ENCODE peak calls at places on chromosomes 4 and X, in eight cellular contexts. I is neuronal stem cell, Y is H1, Q is SK-N-SH, G is mammary epithelial cell, D is GM12878, U is fibroblast of lung, O is adipocyte. A is an unnamed sample. For H3K4me1, the result is how much of the 10 kb centered on the place peaks cover.

GRCh38 chr4:6125103-6125651 is 75.2 kb downstream of the JAKMIP1 start:
- DNase-seq in I (no peak), Y (no peak), Q (no peak), G (no peak), D (no peak), U (no peak), O (no peak), A (no peak)

GRCh38 chr4:123526511-123526910 is 129.9 kb downstream of the SPRY1 start:
- DNase-seq in I (no peak), Y (no peak), Q (no peak), G (no peak), D (no peak), U (no peak), O (no peak), A (no peak)

GRCh38 chr4:122914292-122914904 is 8.0 kb downstream of the NUDT6 start:
- DNase-seq in I (no peak), Y (no peak), Q (peak), G (peak), D (peak), U (peak), O (peak), A (no peak)

GRCh38 chrX:44058339-44058738 is 85.1 kb upstream of the NDP start:
- DNase-seq in I (no peak), Y (no peak), Q (no peak), G (no peak), D (no peak), U (no peak), O (no peak), A (no peak)

GRCh38 chrX:154046262-154046771 is 26.6 kb upstream of the IRAK1 start:
- DNase-seq in I (no peak), Y (no peak), Q (no peak), G (no peak), D (no peak), U (peak), O (peak), A (no peak)

GRCh38 chr4:189177130-189177529 is 763.5 kb upstream of the FRG1 start:
- DNase-seq in I (no peak), Y (no peak), Q (no peak), G (peak), D (no peak), U (no peak), O (no peak), A (no peak)

GRCh38 chr4:108359936-108360681 is 191.4 kb upstream of the LEF1 start:
- DNase-seq in I (no peak), Y (no peak), Q (no peak), G (no peak), D (no peak), U (no peak), O (no peak), A (no peak)

GRCh38 chr4:145840162-145840768 is 98.4 kb downstream of the ZNF827 start:
- DNase-seq in I (no peak), Y (no peak), Q (peak), G (peak), D (peak), U (peak), O (peak), A (no peak)

GRCh38 chr4:78610546-78611214 is 59.1 kb downstream of the ANXA3 start:
- DNase-seq in I (no peak), Y (no peak), Q (no peak), G (no peak), D (no peak), U (peak), O (peak), A (no peak)

GRCh38 chr4:140757220-140757607 is 1.0 kb upstream of the TBC1D9 start:
- DNase-seq in I (no peak), Y (no peak), Q (peak), G (no peak), D (no peak), U (no peak), O (peak), A (no peak)
- H3K9ac ChIP-seq in I (no peak), Y (no peak), Q (peak), G (peak), D (no peak), U (no peak), O (peak), A (no peak)

GRCh38 chr4:93359609-93360008 is 468.9 kb upstream of the ATOH1 start:
- DNase-seq in I (no peak), Y (no peak), Q (no peak), G (no peak), D (no peak), U (no peak), O (no peak), A (no peak)
- H3K4me3 ChIP-seq in I (no peak), Y (no peak), Q (no peak), G (no peak), D (no peak), U (no peak), O (no peak), A (no peak)

DNA sequence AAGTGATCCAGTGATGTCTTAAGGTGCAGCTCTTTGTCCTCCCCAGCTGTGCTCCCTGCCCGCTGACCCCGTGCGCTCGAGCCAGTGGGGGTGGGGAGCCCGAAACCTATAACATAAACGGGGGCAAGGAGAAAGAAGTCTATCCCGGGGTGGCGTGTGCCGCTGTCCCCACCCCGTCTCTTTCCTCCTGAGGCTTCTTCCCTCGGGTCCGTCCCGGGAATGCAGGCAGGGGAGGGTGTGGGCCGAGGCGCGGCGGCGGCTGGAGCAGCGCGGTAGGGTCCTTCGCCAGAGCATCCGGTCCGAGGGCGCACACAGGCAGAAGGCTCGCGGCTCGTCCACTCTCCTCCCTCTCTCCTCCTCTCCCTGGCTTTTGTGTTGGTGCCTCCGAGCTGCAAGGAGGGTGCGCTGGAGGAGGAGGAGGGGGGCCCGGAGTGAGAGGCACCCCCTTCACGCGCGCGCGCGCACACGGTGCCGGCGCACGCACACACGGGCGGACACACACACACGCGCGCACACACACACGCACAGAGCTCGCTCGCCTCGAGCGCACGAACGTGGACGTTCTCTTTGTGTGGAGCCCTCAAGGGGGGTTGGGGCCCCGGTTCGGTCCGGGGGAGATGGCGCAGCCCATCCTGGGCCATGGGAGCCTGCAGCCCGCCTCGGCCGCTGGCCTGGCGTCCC is at the start of gene RAB33A:
- DNase-seq in I (no peak), Y (peak), Q (peak), G (no peak), D (no peak), U (peak), O (peak), A (no peak)
- H3K4me1 ChIP-seq in I (under half), Y (under half), Q (under half), G (under half), D (under half), U (under half), O (under half), A (under half)

GRCh38 chrX:40063555-40063954 is 34.2 kb downstream of the BCOR start:
- DNase-seq in I (no peak), Y (no peak), Q (no peak), G (no peak), D (no peak), U (no peak), O (no peak), A (no peak)

GRCh38 chrX:40064055-40064597 is 33.6 kb downstream of the BCOR start:
- DNase-seq in I (no peak), Y (no peak), Q (peak), G (no peak), D (no peak), U (no peak), O (no peak), A (no peak)

GRCh38 chrX:40068048-40068447 is 29.7 kb downstream of the BCOR start:
- DNase-seq in I (no peak), Y (no peak), Q (no peak), G (peak), D (no peak), U (peak), O (no peak), A (no peak)

GRCh38 chrX:40066700-40067099 is 31.1 kb downstream of the BCOR start:
- DNase-seq in I (no peak), Y (no peak), Q (no peak), G (no peak), D (no peak), U (no peak), O (no peak), A (no peak)

DNA sequence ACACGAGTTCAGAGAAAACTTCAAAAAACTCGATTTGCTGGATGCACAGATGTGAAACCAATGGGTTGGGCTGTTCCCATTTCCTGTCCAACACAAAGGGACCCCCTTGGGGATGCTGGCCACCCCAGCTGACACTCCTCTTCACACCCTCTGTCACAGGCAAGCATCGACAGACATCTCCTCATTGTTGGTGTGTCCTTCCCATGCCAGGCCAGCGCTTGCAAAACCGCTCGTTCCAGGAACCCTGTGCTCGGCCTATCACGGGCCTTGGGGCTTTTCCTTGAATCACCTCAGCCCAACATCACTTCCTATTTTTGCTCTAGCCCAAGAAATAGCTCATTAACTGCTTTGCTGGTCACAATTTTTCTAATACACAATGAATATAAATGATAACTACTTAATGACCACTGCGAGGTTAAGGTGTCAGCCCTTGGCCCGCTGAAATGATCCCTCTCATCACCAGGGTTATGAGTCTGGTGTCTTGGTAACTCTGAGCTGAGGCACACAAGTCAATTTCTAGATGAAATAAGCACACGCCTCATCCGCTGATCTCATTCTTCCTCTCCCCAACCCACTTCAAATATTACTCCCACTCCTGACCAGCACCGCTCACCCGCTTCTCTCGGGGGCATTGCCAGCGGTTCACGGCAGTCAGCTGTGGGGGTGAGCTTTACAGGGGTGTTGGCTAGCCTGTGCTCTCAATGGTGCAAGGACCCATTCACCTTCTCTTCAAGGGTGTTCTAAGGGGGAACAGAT is 32.3 kb downstream of the BCOR start:
- DNase-seq in I (no peak), Y (no peak), Q (no peak), G (no peak), D (no peak), U (no peak), O (no peak), A (no peak)
- H3K9ac ChIP-seq in I (no peak), Y (no peak), Q (no peak), G (no peak), D (no peak), U (no peak), O (no peak), A (no peak)

GRCh38 chrX:70480660-70481018 is 36.0 kb downstream of the DLG3 start:
- DNase-seq in I (no peak), Y (no peak), Q (no peak), G (no peak), D (no peak), U (no peak), O (peak), A (no peak)

GRCh38 chrX:70478521-70478920 is 33.9 kb downstream of the DLG3 start:
- DNase-seq in I (no peak), Y (no peak), Q (no peak), G (no peak), D (no peak), U (peak), O (no peak), A (no peak)

GRCh38 chrX:70481424-70481823 is 36.8 kb downstream of the DLG3 start:
- DNase-seq in I (no peak), Y (no peak), Q (no peak), G (no peak), D (no peak), U (no peak), O (peak), A (no peak)

GRCh38 chrX:70479197-70479969 is 34.7 kb downstream of the DLG3 start:
- DNase-seq in I (no peak), Y (no peak), Q (no peak), G (peak), D (no peak), U (peak), O (peak), A (no peak)

DNA sequence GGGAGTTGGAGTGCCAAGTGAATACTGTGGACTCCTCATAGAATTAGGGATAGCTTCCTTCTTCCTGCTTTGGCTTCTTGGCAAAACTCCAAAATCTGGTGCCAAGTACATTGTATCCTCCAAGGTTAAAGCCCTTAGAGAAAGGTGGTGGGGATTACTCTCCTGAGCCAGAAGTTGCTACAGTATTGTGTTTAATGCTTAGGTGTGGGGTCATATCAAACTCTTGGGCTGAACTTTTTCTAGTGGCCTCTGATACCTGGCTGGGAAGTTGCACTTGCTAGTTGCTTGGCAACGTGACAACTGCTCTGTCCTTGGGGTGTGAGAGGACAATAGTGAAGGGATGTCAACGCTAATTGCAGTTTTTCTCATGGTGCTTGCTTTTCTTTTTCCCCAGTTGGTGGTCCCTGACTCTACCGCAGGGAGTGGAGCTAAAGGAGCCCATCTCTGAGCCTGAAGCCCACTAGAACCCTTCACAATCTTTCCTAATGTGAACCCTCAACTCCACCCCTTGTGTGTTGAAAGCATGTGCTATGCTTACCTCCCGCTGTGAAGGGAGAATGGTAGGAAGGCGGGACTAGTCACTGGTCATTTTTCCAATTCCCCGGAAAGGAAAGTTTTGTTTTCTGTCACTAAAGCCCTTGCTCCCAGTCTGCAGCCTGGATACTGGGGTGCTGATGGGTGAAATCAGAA is 35.5 kb downstream of the DLG3 start:
- DNase-seq in I (no peak), Y (no peak), Q (no peak), G (no peak), D (no peak), U (peak), O (peak), A (peak)
- H3K4me3 ChIP-seq in I (no peak), Y (no peak), Q (no peak), G (no peak), D (no peak), U (no peak), O (peak), A (no peak)

GRCh38 chr4:183185018-183185417 is 86.0 kb downstream of the WWC2 start:
- DNase-seq in I (no peak), Y (no peak), Q (no peak), G (no peak), D (no peak), U (no peak), O (no peak), A (no peak)
- H3K4me1 ChIP-seq in I (under half), Y (under half), Q (under half), G (under half), D (under half), U (under half), O (under half), A (under half)

DNA sequence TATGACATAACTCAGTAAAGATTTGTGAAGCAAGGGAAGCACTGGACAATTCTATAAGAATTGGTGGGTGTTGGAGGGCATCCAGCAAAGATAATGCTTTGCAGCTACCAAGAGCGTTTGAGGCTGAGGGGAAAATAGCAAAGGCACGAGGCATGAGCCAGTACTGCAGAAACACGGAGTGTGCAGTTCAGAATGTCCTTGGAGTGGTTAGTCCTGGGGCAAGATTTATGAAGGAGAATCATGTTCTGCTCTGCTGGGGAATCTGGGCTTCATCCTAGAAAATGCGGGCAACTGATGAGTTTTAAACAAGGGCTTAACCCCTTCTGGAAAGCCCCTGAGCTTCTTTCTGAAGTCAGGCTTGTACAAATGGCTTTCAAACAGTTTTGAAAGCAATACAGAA is 452.5 kb downstream of the IL15 start:
- DNase-seq in I (no peak), Y (no peak), Q (no peak), G (no peak), D (no peak), U (peak), O (peak), A (no peak)
- H3K9ac ChIP-seq in I (no peak), Y (no peak), Q (no peak), G (no peak), D (no peak), U (no peak), O (peak), A (no peak)

DNA sequence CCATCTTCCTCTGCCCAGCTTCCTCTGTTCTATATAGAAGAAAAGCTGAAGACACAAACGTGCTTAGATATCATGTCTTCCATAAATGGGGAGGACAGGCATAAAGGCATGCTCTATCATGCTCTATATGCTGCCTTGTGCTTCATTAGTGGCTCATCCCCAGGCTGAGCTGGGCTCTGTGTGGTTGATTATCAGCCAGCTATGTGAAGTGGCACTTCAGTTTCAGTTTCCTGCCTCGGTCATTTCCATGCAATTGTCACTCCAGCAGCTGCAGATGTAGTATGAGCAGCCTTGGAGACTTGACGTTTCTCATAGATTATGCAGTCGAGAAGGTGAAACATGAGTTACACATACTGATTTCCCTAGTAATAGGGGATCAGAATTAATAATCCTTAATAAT is 106.2 kb downstream of the SYTL5 start:
- DNase-seq in I (no peak), Y (no peak), Q (no peak), G (no peak), D (peak), U (no peak), O (no peak), A (no peak)
- H3K4me3 ChIP-seq in I (no peak), Y (no peak), Q (no peak), G (no peak), D (no peak), U (no peak), O (no peak), A (no peak)

A was measured in colonic mucosa.